ENCODE peak calls at places on chromosomes 1 and 21, in ten cellular contexts. One of them, this sample, is unnamed. For H3K27me3, the result is how much of the 10 kb centered on the place peaks cover.

GRCh38 chr1:192243721-192244120 is 73.1 kb upstream of the RGS21 start:
- DNase-seq in psoas muscle: no peak
- DNase-seq in dorsolateral prefrontal cortex: no peak
- DNase-seq in cardiac muscle cell: no peak
- DNase-seq in AG04450: no peak
- DNase-seq in lung: no peak
- DNase-seq in colonic mucosa: no peak
- DNase-seq in IMR-90: peak
- DNase-seq in WERI-Rb-1: no peak
- DNase-seq in upper lobe of right lung: no peak
- DNase-seq in this sample: no peak

GRCh38 chr1:243253211-243253926 is 1.7 kb downstream of the CEP170 start:
- DNase-seq in psoas muscle: no peak
- DNase-seq in dorsolateral prefrontal cortex: no peak
- DNase-seq in cardiac muscle cell: no peak
- DNase-seq in AG04450: no peak
- DNase-seq in lung: no peak
- DNase-seq in colonic mucosa: no peak
- DNase-seq in IMR-90: peak
- DNase-seq in WERI-Rb-1: no peak
- DNase-seq in upper lobe of right lung: no peak
- DNase-seq in this sample: no peak

GRCh38 chr1:99018313-99018712 is 13.7 kb upstream of the PLPPR5 start:
- DNase-seq in psoas muscle: no peak
- DNase-seq in dorsolateral prefrontal cortex: no peak
- DNase-seq in cardiac muscle cell: no peak
- DNase-seq in AG04450: no peak
- DNase-seq in lung: no peak
- DNase-seq in colonic mucosa: no peak
- DNase-seq in IMR-90: no peak
- DNase-seq in WERI-Rb-1: no peak
- DNase-seq in upper lobe of right lung: no peak
- DNase-seq in this sample: no peak

GRCh38 chr1:200206340-200206739 is 178.8 kb downstream of the NR5A2 start:
- DNase-seq in psoas muscle: no peak
- DNase-seq in dorsolateral prefrontal cortex: no peak
- DNase-seq in cardiac muscle cell: no peak
- DNase-seq in AG04450: peak
- DNase-seq in lung: no peak
- DNase-seq in colonic mucosa: no peak
- DNase-seq in IMR-90: peak
- DNase-seq in WERI-Rb-1: no peak
- DNase-seq in upper lobe of right lung: no peak
- DNase-seq in this sample: no peak

GRCh38 chr1:169368406-169368769 is 393 bp downstream of the BLZF1 start:
- DNase-seq in psoas muscle: no peak
- DNase-seq in dorsolateral prefrontal cortex: no peak
- DNase-seq in cardiac muscle cell: peak
- DNase-seq in AG04450: no peak
- DNase-seq in lung: no peak
- DNase-seq in colonic mucosa: peak
- DNase-seq in IMR-90: peak
- DNase-seq in WERI-Rb-1: peak
- DNase-seq in upper lobe of right lung: no peak
- DNase-seq in this sample: no peak

GRCh38 chr1:177256153-177256814 is 85.5 kb downstream of the BRINP2 start:
- DNase-seq in psoas muscle: peak
- DNase-seq in dorsolateral prefrontal cortex: peak
- DNase-seq in cardiac muscle cell: peak
- DNase-seq in AG04450: peak
- DNase-seq in lung: peak
- DNase-seq in colonic mucosa: peak
- DNase-seq in IMR-90: peak
- DNase-seq in WERI-Rb-1: peak
- DNase-seq in upper lobe of right lung: peak
- DNase-seq in this sample: no peak

GRCh38 chr1:42014823-42015222 is 96.1 kb upstream of the HIVEP3 start:
- DNase-seq in psoas muscle: no peak
- DNase-seq in dorsolateral prefrontal cortex: no peak
- DNase-seq in cardiac muscle cell: no peak
- DNase-seq in AG04450: no peak
- DNase-seq in lung: no peak
- DNase-seq in colonic mucosa: no peak
- DNase-seq in IMR-90: no peak
- DNase-seq in WERI-Rb-1: no peak
- DNase-seq in upper lobe of right lung: no peak
- DNase-seq in this sample: no peak

GRCh38 chr1:73998348-73998959 is 199.5 kb downstream of the LRRIQ3 start:
- DNase-seq in psoas muscle: no peak
- DNase-seq in dorsolateral prefrontal cortex: no peak
- DNase-seq in cardiac muscle cell: peak
- DNase-seq in AG04450: no peak
- DNase-seq in lung: no peak
- DNase-seq in colonic mucosa: no peak
- DNase-seq in IMR-90: peak
- DNase-seq in WERI-Rb-1: no peak
- DNase-seq in upper lobe of right lung: no peak
- DNase-seq in this sample: no peak

GRCh38 chr1:29924017-29924431 is 687.7 kb downstream of the PTPRU start:
- DNase-seq in psoas muscle: no peak
- DNase-seq in dorsolateral prefrontal cortex: no peak
- DNase-seq in cardiac muscle cell: no peak
- DNase-seq in AG04450: no peak
- DNase-seq in lung: no peak
- DNase-seq in colonic mucosa: no peak
- DNase-seq in IMR-90: no peak
- DNase-seq in WERI-Rb-1: no peak
- DNase-seq in upper lobe of right lung: no peak
- DNase-seq in this sample: no peak

GRCh38 chr1:169367096-169367685 is 406 bp downstream of the NME7 start:
- DNase-seq in psoas muscle: no peak
- DNase-seq in dorsolateral prefrontal cortex: no peak
- DNase-seq in cardiac muscle cell: no peak
- DNase-seq in AG04450: no peak
- DNase-seq in lung: no peak
- DNase-seq in colonic mucosa: no peak
- DNase-seq in IMR-90: no peak
- DNase-seq in WERI-Rb-1: no peak
- DNase-seq in upper lobe of right lung: no peak
- DNase-seq in this sample: no peak

DNA sequence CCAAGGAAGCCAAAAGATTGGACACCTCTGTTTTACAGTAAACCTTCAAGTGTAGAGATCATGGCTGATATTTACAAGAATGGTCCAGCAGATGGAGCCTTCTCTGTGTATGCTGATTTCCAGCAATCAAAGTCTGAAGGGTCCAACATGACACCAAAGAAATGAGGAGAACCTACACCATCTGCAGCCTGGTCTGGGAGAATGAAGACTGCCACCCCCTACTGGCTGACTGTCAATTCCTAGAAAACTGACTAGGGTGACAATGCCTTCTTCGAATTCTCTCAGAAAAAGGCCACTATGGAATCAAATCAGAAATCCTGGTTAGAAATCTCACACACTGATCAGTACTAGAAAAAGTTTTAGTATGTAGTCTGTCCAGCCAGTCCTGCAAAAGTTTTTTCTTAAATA is 83.3 kb downstream of the CDC42BPA start:
- DNase-seq in psoas muscle: no peak
- DNase-seq in dorsolateral prefrontal cortex: no peak
- DNase-seq in cardiac muscle cell: peak
- DNase-seq in AG04450: peak
- DNase-seq in lung: no peak
- DNase-seq in colonic mucosa: no peak
- DNase-seq in IMR-90: peak
- DNase-seq in WERI-Rb-1: peak
- DNase-seq in upper lobe of right lung: no peak
- DNase-seq in this sample: peak
- TF ChIP-seq CTCF in psoas muscle: peak
- TF ChIP-seq CTCF in dorsolateral prefrontal cortex: peak
- TF ChIP-seq CTCF in cardiac muscle cell: peak
- TF ChIP-seq CTCF in AG04450: peak
- TF ChIP-seq CTCF in lung: no peak
- TF ChIP-seq CTCF in colonic mucosa: peak
- TF ChIP-seq CTCF in IMR-90: peak
- TF ChIP-seq CTCF in WERI-Rb-1: peak
- TF ChIP-seq CTCF in upper lobe of right lung: peak
- TF ChIP-seq CTCF in this sample: peak

GRCh38 chr1:64963466-64963865 is 2.9 kb downstream of the JAK1 start:
- DNase-seq in psoas muscle: no peak
- DNase-seq in dorsolateral prefrontal cortex: no peak
- DNase-seq in cardiac muscle cell: no peak
- DNase-seq in AG04450: no peak
- DNase-seq in lung: no peak
- DNase-seq in colonic mucosa: no peak
- DNase-seq in IMR-90: no peak
- DNase-seq in WERI-Rb-1: no peak
- DNase-seq in upper lobe of right lung: no peak
- DNase-seq in this sample: no peak
- H3K4me3 ChIP-seq in psoas muscle: no peak
- H3K4me3 ChIP-seq in dorsolateral prefrontal cortex: no peak
- H3K4me3 ChIP-seq in cardiac muscle cell: no peak
- H3K4me3 ChIP-seq in AG04450: no peak
- H3K4me3 ChIP-seq in lung: no peak
- H3K4me3 ChIP-seq in colonic mucosa: no peak
- H3K4me3 ChIP-seq in IMR-90: no peak
- H3K4me3 ChIP-seq in WERI-Rb-1: no peak
- H3K4me3 ChIP-seq in upper lobe of right lung: no peak
- H3K4me3 ChIP-seq in this sample: no peak

DNA sequence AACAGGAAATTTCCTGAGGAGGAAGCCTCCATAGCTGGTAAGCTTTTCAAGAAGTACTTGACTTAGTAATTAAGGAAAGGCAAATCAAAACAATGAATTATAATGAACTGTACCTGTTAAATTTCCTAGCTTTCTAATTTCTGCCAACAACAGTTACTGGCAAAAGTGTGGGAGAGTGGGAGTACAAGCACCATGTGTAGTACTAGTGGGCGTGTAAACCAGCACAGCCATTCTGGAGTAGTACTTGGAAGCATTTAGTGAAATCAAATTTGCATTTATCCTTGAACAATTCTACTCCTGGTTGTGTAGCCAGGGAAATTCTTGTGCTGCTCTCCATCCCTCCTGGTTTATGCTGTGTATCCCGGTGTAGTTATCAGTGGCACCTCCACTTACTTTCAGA is 190.8 kb downstream of the PRDM2 start:
- DNase-seq in psoas muscle: no peak
- DNase-seq in dorsolateral prefrontal cortex: no peak
- DNase-seq in cardiac muscle cell: no peak
- DNase-seq in AG04450: no peak
- DNase-seq in lung: no peak
- DNase-seq in colonic mucosa: no peak
- DNase-seq in IMR-90: no peak
- DNase-seq in WERI-Rb-1: no peak
- DNase-seq in upper lobe of right lung: no peak
- DNase-seq in this sample: no peak
- H3K27me3 ChIP-seq in psoas muscle: half or more
- H3K27me3 ChIP-seq in dorsolateral prefrontal cortex: under half
- H3K27me3 ChIP-seq in cardiac muscle cell: half or more
- H3K27me3 ChIP-seq in AG04450: under half
- H3K27me3 ChIP-seq in lung: under half
- H3K27me3 ChIP-seq in colonic mucosa: under half
- H3K27me3 ChIP-seq in IMR-90: under half
- H3K27me3 ChIP-seq in WERI-Rb-1: half or more
- H3K27me3 ChIP-seq in upper lobe of right lung: under half
- H3K27me3 ChIP-seq in this sample: under half

GRCh38 chr21:42094811-42095210 is 23.7 kb downstream of the UMODL1 start:
- DNase-seq in psoas muscle: no peak
- DNase-seq in dorsolateral prefrontal cortex: no peak
- DNase-seq in cardiac muscle cell: no peak
- DNase-seq in AG04450: no peak
- DNase-seq in lung: no peak
- DNase-seq in colonic mucosa: no peak
- DNase-seq in IMR-90: no peak
- DNase-seq in WERI-Rb-1: no peak
- DNase-seq in upper lobe of right lung: no peak
- DNase-seq in this sample: no peak
- TF ChIP-seq CTCF in psoas muscle: no peak
- TF ChIP-seq CTCF in dorsolateral prefrontal cortex: no peak
- TF ChIP-seq CTCF in cardiac muscle cell: no peak
- TF ChIP-seq CTCF in AG04450: no peak
- TF ChIP-seq CTCF in lung: no peak
- TF ChIP-seq CTCF in colonic mucosa: no peak
- TF ChIP-seq CTCF in IMR-90: no peak
- TF ChIP-seq CTCF in WERI-Rb-1: peak
- TF ChIP-seq CTCF in upper lobe of right lung: no peak
- TF ChIP-seq CTCF in this sample: no peak